ENCODE peak calls at places on chromosome 18, in seven cellular contexts. X is astrocyte of the spinal cord, T is colonic mucosa, L is GM23338, W is thoracic aorta, M is mucosa of descending colon, A is fibroblast of mammary gland. Y is an unnamed sample.

GRCh38 chr18:2985628-2986027 is 27.3 kb downstream of the LPIN2 start:
- DNase-seq in X (peak), T (no peak), L (no peak), W (no peak), M (no peak), A (peak), Y (no peak)

GRCh38 chr18:2610549-2610948 is 39.2 kb downstream of the NDC80 start:
- DNase-seq in X (no peak), T (no peak), L (no peak), W (no peak), M (no peak), A (no peak), Y (no peak)

GRCh38 chr18:79626905-79627749 is 52.5 kb upstream of the CTDP1 start:
- DNase-seq in X (no peak), T (no peak), L (no peak), W (no peak), M (no peak), A (no peak), Y (peak)

GRCh38 chr18:39414009-39414700 is 1848.6 kb upstream of the CELF4 start:
- DNase-seq in X (peak), T (no peak), L (no peak), W (no peak), M (no peak), A (peak), Y (no peak)

GRCh38 chr18:1394966-1395365 is 490.3 kb downstream of the ADCYAP1 start:
- DNase-seq in X (no peak), T (no peak), L (no peak), W (no peak), M (no peak), A (no peak), Y (no peak)

GRCh38 chr18:24027156-24027555 is 12.6 kb downstream of the TTC39C start:
- DNase-seq in X (peak), T (no peak), L (no peak), W (no peak), M (no peak), A (peak), Y (no peak)

GRCh38 chr18:7415081-7415894 is 151.8 kb upstream of the PTPRM start:
- DNase-seq in X (no peak), T (no peak), L (no peak), W (no peak), M (no peak), A (peak), Y (no peak)

GRCh38 chr18:28960146-28960545 is 783.2 kb upstream of the CDH2 start:
- DNase-seq in X (peak), T (no peak), L (no peak), W (no peak), M (no peak), A (peak), Y (no peak)

GRCh38 chr18:32391126-32391525 is 79.6 kb downstream of the GAREM1 start:
- DNase-seq in X (no peak), T (no peak), L (no peak), W (no peak), M (no peak), A (no peak), Y (no peak)

GRCh38 chr18:35345460-35345921 is 1.3 kb upstream of the ZNF24 start:
- DNase-seq in X (no peak), T (no peak), L (peak), W (no peak), M (no peak), A (no peak), Y (no peak)

GRCh38 chr18:51211552-51211951 is 14.1 kb upstream of the MEX3C start:
- DNase-seq in X (peak), T (peak), L (no peak), W (no peak), M (no peak), A (peak), Y (no peak)

GRCh38 chr18:3319399-3319798 is 57.5 kb downstream of the MYL12B start:
- DNase-seq in X (no peak), T (no peak), L (no peak), W (no peak), M (no peak), A (no peak), Y (no peak)

DNA sequence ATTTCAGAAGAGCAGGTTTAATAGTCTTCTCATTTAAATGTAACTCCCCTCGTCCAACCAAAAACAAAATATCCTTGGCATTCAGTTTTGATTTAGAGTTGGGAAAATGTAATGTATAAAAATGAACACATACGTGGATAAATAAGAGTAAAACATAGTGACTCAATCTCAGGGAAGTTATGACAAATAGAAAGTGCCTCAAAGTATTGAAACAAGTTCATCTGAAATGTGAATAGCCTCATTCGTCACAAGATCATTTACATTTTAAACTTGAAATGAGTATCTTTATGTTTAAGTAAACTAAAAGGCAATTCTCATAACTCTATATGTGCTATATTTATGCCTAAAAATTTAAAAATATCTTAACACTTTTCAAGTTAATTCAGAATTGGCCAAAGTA is 122.2 kb upstream of the SMAD7 start:
- DNase-seq in X (no peak), T (no peak), L (no peak), W (no peak), M (no peak), A (peak), Y (no peak)
- H3K4me3 ChIP-seq in X (no peak), T (no peak), L (no peak), W (peak), M (no peak), A (no peak), Y (no peak)

GRCh38 chr18:13103366-13103765 is 112.2 kb downstream of the CEP192 start:
- DNase-seq in X (no peak), T (no peak), L (peak), W (no peak), M (no peak), A (peak), Y (no peak)
- TF ChIP-seq CTCF in X (peak), T (no peak), L (peak), W (no peak), M (no peak), A (peak), Y (peak)

DNA sequence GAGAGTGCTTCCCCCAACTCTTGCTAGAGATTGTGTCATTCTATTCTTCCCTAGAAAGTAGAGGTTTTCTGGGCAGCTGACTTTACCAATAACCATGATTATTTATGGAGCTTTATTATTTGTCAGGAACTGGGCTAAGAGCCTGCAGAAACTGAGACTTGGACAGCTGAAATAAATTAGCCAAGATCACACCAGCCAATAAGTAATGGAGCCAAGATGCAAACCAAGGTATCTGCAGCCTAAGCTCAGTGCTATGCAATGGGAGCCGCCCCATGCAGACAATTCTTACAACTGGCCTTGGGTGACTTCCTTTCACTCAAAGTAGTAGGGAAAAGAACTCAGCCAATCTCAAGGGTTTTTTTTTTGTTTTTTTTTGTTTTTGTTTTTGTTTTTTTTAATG is 84.8 kb downstream of the CCBE1 start:
- DNase-seq in X (peak), T (no peak), L (peak), W (no peak), M (no peak), A (peak), Y (no peak)
- H3K4me3 ChIP-seq in X (no peak), T (no peak), L (no peak), W (no peak), M (no peak), A (no peak), Y (no peak)

GRCh38 chr18:63316612-63317555 is 2.7 kb downstream of the BCL2 start:
- DNase-seq in X (no peak), T (no peak), L (no peak), W (no peak), M (no peak), A (no peak), Y (no peak)
- TF ChIP-seq CTCF in X (no peak), T (no peak), L (no peak), W (no peak), M (no peak), A (no peak), Y (no peak)

GRCh38 chr18:54606835-54607212 is 15.8 kb downstream of the DYNAP start:
- DNase-seq in X (no peak), T (no peak), L (peak), W (no peak), M (no peak), A (no peak), Y (peak)
- H3K4me3 ChIP-seq in X (no peak), T (peak), L (peak), W (no peak), M (no peak), A (no peak), Y (peak)

DNA sequence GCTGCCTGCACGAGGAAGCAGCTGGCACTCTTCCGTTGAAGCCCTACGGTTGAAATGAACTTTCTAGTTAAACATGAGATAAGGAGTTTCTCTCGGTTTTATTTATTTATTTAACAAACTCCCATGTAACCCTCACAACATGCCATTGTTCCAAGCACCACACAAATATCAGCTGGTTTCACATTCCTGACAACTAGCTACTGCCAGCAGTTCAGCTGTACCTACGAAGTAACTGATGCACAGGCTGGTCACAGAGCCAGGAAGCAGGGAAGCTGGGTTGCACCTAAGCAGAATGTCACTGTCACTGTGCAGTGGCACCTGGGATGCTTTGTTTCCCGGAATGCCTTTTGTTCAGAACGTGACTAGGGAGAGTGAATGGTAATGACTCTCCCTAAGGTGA is 18.1 kb downstream of the TIMM21 start:
- DNase-seq in X (no peak), T (no peak), L (no peak), W (no peak), M (no peak), A (no peak), Y (no peak)
- TF ChIP-seq CTCF in X (no peak), T (no peak), L (no peak), W (no peak), M (no peak), A (no peak), Y (no peak)

DNA sequence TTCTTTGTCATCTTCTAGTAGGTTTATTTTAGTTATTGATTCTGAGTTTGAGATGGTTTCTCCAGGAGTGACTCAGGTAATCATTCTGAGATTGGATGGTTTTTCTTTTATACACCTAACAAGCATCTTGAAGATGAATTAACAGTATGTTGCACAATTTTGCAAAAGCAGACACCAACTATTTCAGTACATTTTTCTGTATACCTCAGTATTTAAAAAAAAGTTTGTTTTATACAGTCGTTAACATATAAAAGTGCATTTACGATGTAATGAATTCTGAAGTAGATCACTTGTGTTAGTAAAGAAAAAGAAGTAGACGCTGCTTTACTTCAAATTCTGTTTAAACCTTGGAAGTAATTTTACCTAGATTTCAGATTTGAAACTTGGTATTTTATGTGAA is 3.0 kb downstream of the VAPA start:
- DNase-seq in X (no peak), T (no peak), L (no peak), W (no peak), M (no peak), A (no peak), Y (no peak)
- H3K4me3 ChIP-seq in X (no peak), T (no peak), L (peak), W (peak), M (no peak), A (no peak), Y (no peak)

GRCh38 chr18:8478968-8479370 is 130.3 kb upstream of the RAB12 start:
- DNase-seq in X (no peak), T (no peak), L (no peak), W (no peak), M (no peak), A (no peak), Y (no peak)
- TF ChIP-seq CTCF in X (no peak), T (no peak), L (no peak), W (no peak), M (no peak), A (no peak), Y (no peak)

Y was measured in upper lobe of right lung.